ENCODE peak calls at places on chromosomes 6 and 20, in eight cellular contexts. B is upper lobe of left lung, D is ELF-1, E is substantia nigra, N is AG20443, H is cardiac fibroblast, M is transverse colon, S is ACHN. T is an unnamed sample.

GRCh38 chr6:87944541-87944954 is 103.1 kb upstream of the SPACA1 start:
- DNase-seq in B (no peak), D (peak; percentile 65), E (no peak), N (peak; percentile 91), H (peak; percentile 66), M (peak; percentile 22), S (no peak), T (peak; percentile 31)

GRCh38 chr6:105509506-105510331 is 106.8 kb upstream of the PREP start:
- DNase-seq in B (peak; percentile 9), D (peak; percentile 49), E (no peak), N (peak; percentile 21), H (peak; percentile 54), M (no peak), S (no peak), T (peak; percentile 59)

GRCh38 chr20:59003836-59004492 is 3.1 kb downstream of the CTSZ start:
- DNase-seq in B (peak; percentile 27), D (no peak), E (no peak), N (no peak), H (no peak), M (no peak), S (no peak), T (no peak)

GRCh38 chr20:43658723-43659419 is 8.0 kb upstream of the MYBL2 start:
- DNase-seq in B (no peak), D (peak; percentile 37), E (no peak), N (no peak), H (no peak), M (no peak), S (no peak), T (no peak)

GRCh38 chr20:22836877-22837276 is 198.2 kb upstream of the SSTR4 start:
- DNase-seq in B (no peak), D (no peak), E (no peak), N (no peak), H (peak; percentile 47), M (no peak), S (no peak), T (no peak)

GRCh38 chr20:17875106-17875980 is 93.3 kb downstream of the SNX5 start:
- DNase-seq in B (no peak), D (no peak), E (peak; percentile 51), N (peak; percentile 64), H (peak; percentile 53), M (peak; percentile 96), S (no peak), T (no peak)

GRCh38 chr6:2765896-2766766 is 938 bp downstream of the WRNIP1 start:
- DNase-seq in B (peak; percentile 92), D (peak; percentile 53), E (no peak), N (peak; percentile 80), H (peak; percentile 35), M (peak; percentile 56), S (peak; percentile 34), T (peak; percentile 49)

GRCh38 chr20:22353586-22353985 is 230.8 kb downstream of the FOXA2 start:
- DNase-seq in B (no peak), D (no peak), E (no peak), N (no peak), H (no peak), M (no peak), S (no peak), T (no peak)

GRCh38 chr6:89777455-89777854 is 42.1 kb downstream of the MDN1 start:
- DNase-seq in B (no peak), D (no peak), E (no peak), N (no peak), H (no peak), M (no peak), S (no peak), T (no peak)

GRCh38 chr6:143941852-143942627 is 66.0 kb downstream of the PLAGL1 start:
- DNase-seq in B (peak; percentile 37), D (peak; percentile 87), E (no peak), N (peak; percentile 73), H (peak; percentile 65), M (peak; percentile 69), S (peak; percentile 64), T (peak; percentile 97)

GRCh38 chr20:4038047-4038459 is 22.7 kb upstream of the RNF24 start:
- DNase-seq in B (peak; percentile 63), D (peak; percentile 85), E (no peak), N (peak; percentile 91), H (peak; percentile 65), M (peak; percentile 67), S (no peak), T (peak; percentile 65)

GRCh38 chr6:23584134-23584763 is 541.8 kb upstream of the NRSN1 start:
- DNase-seq in B (no peak), D (no peak), E (no peak), N (no peak), H (no peak), M (peak; percentile 9), S (no peak), T (no peak)

GRCh38 chr6:134134654-134135053 is 82.2 kb upstream of the SLC2A12 start:
- DNase-seq in B (no peak), D (no peak), E (no peak), N (no peak), H (no peak), M (no peak), S (no peak), T (no peak)

GRCh38 chr20:56003111-56003800 is 2.1 kb downstream of the CBLN4 start:
- DNase-seq in B (peak; percentile 70), D (no peak), E (no peak), N (no peak), H (no peak), M (no peak), S (no peak), T (no peak)

GRCh38 chr6:110781522-110782200 is 33.6 kb downstream of the CDK19 start:
- DNase-seq in B (no peak), D (no peak), E (no peak), N (no peak), H (no peak), M (no peak), S (no peak), T (no peak)

GRCh38 chr20:34791289-34792020 is 34.0 kb downstream of the NCOA6 start:
- DNase-seq in B (no peak), D (no peak), E (no peak), N (peak; percentile 58), H (peak; percentile 60), M (no peak), S (no peak), T (peak; percentile 20)